ENCODE peak calls at places on chromosomes 4 and X, in seven cellular contexts. K is kidney tubule cell; Y is tibial nerve; Q is stimulated activated CD8-positive, alpha-beta memory T cell treated with anti-CD3 and anti-CD28 coated beads, Interleukin-2, amount 100 ng/mL, for 48 hours; F is activated T-helper 1 cell treated with Interleukin-2 at 50 U/mL for 16 hours; B is GM12892; V is endothelial cell. J is an unnamed sample.

GRCh38 chr4:1748465-1748995 is 27.2 kb downstream of the TACC3 start:
- DNase-seq in K (peak), Y (peak), Q (peak), F (peak), B (peak), V (peak), J (peak)

GRCh38 chr4:17967078-17967477 is 54.5 kb downstream of the LCORL start:
- DNase-seq in K (no peak), Y (no peak), Q (no peak), F (no peak), B (no peak), V (no peak), J (no peak)

GRCh38 chrX:1248381-1249061 is 20.1 kb upstream of the CSF2RA start:
- DNase-seq in K (no peak), Y (no peak), Q (no peak), F (no peak), B (no peak), V (no peak), J (peak)

GRCh38 chr4:99938243-99938753 is 8.1 kb downstream of the DNAJB14 start:
- DNase-seq in K (no peak), Y (no peak), Q (no peak), F (no peak), B (no peak), V (no peak), J (no peak)

GRCh38 chr4:2689825-2690700 is 66.1 kb downstream of the TNIP2 start:
- DNase-seq in K (no peak), Y (no peak), Q (peak), F (no peak), B (peak), V (no peak), J (no peak)

GRCh38 chr4:140609548-140610425 is 41.0 kb upstream of the UCP1 start:
- DNase-seq in K (peak), Y (no peak), Q (no peak), F (no peak), B (no peak), V (no peak), J (no peak)

GRCh38 chrX:93985621-93986020 is 311.6 kb downstream of the FAM133A start:
- DNase-seq in K (peak), Y (no peak), Q (no peak), F (no peak), B (no peak), V (no peak), J (no peak)

GRCh38 chr4:175776217-175776616 is 35.8 kb downstream of the GPM6A start:
- DNase-seq in K (no peak), Y (no peak), Q (no peak), F (no peak), B (no peak), V (peak), J (no peak)

GRCh38 chrX:152601848-152602616 is 35.7 kb upstream of the GABRQ start:
- DNase-seq in K (no peak), Y (no peak), Q (no peak), F (no peak), B (no peak), V (peak), J (peak)

GRCh38 chr4:38034986-38035882 is 75.0 kb downstream of the PTTG2 start:
- DNase-seq in K (peak), Y (no peak), Q (no peak), F (no peak), B (peak), V (peak), J (peak)

GRCh38 chrX:77640702-77641101 is 145.3 kb downstream of the ATRX start:
- DNase-seq in K (no peak), Y (no peak), Q (no peak), F (no peak), B (no peak), V (no peak), J (no peak)

GRCh38 chr4:10696253-10696652 is 11.7 kb upstream of the CLNK start:
- DNase-seq in K (no peak), Y (no peak), Q (no peak), F (no peak), B (no peak), V (no peak), J (no peak)

GRCh38 chr4:155891058-155891457 is 12.4 kb upstream of the TDO2 start:
- DNase-seq in K (no peak), Y (no peak), Q (no peak), F (no peak), B (no peak), V (no peak), J (no peak)

GRCh38 chr4:87499415-87500106 is 29.6 kb downstream of the SPARCL1 start:
- DNase-seq in K (no peak), Y (no peak), Q (no peak), F (no peak), B (no peak), V (no peak), J (no peak)

GRCh38 chr4:7151668-7152227 is 40.6 kb upstream of the SORCS2 start:
- DNase-seq in K (no peak), Y (no peak), Q (no peak), F (no peak), B (no peak), V (no peak), J (no peak)

GRCh38 chr4:166498541-166498940 is 625.5 kb downstream of the TLL1 start:
- DNase-seq in K (no peak), Y (no peak), Q (no peak), F (no peak), B (no peak), V (no peak), J (no peak)

GRCh38 chrX:150100261-150100660 is 162.0 kb upstream of the EOLA2 start:
- DNase-seq in K (no peak), Y (no peak), Q (no peak), F (no peak), B (no peak), V (no peak), J (no peak)

GRCh38 chrX:150849486-150849885 is 49.0 kb downstream of the CD99L2 start:
- DNase-seq in K (no peak), Y (no peak), Q (no peak), F (no peak), B (no peak), V (no peak), J (no peak)

GRCh38 chr4:180225977-180226376 is 2017.2 kb upstream of the TENM3 start:
- DNase-seq in K (no peak), Y (no peak), Q (no peak), F (no peak), B (no peak), V (no peak), J (no peak)

GRCh38 chr4:159137176-159137575 is 34.3 kb downstream of the RAPGEF2 start:
- DNase-seq in K (no peak), Y (no peak), Q (no peak), F (no peak), B (no peak), V (no peak), J (no peak)

GRCh38 chrX:68841251-68842049 is 12.6 kb downstream of the EFNB1 start:
- DNase-seq in K (no peak), Y (no peak), Q (no peak), F (no peak), B (no peak), V (no peak), J (no peak)

GRCh38 chr4:84279678-84280077 is 219.4 kb downstream of the NKX6-1 start:
- DNase-seq in K (peak), Y (no peak), Q (no peak), F (no peak), B (no peak), V (no peak), J (no peak)

GRCh38 chrX:24377195-24377594 is 16.8 kb downstream of the SUPT20HL1 start:
- DNase-seq in K (no peak), Y (no peak), Q (no peak), F (no peak), B (no peak), V (no peak), J (no peak)

GRCh38 chr4:42350611-42351182 is 46.6 kb upstream of the SHISA3 start:
- DNase-seq in K (no peak), Y (no peak), Q (no peak), F (no peak), B (no peak), V (no peak), J (no peak)

GRCh38 chrX:103063191-103063845 is 653 bp downstream of the BEX1 start:
- DNase-seq in K (no peak), Y (no peak), Q (no peak), F (no peak), B (no peak), V (peak), J (peak)

GRCh38 chrX:119240356-119240755 is 4.3 kb downstream of the PGRMC1 start:
- DNase-seq in K (peak), Y (no peak), Q (no peak), F (no peak), B (no peak), V (no peak), J (no peak)

J was measured in WERI-Rb-1.